ENCODE peak calls at places on chromosomes 3 and 15, in ten cellular contexts. G is coronary artery, L is GOT3, E is KG1, D is astrocyte of the hippocampus, R is retina, B is GM04504, I is mucosa of gallbladder, A is T-helper 1 cell, Y is T-helper 17 cell. S is an unnamed sample.

GRCh38 chr3:133192363-133192945 is 154.3 kb downstream of the TMEM108 start:
- DNase-seq in L (no peak), I (no peak), Y (no peak), B (no peak), E (no peak), D (peak), R (no peak), A (no peak), G (no peak), S (no peak)

GRCh38 chr15:57302640-57303257 is 73.6 kb upstream of the CGNL1 start:
- DNase-seq in I (no peak), B (no peak), D (no peak), E (no peak), A (no peak), Y (no peak), R (no peak), L (no peak), G (no peak), S (no peak)

GRCh38 chr3:183015185-183015584 is 34.8 kb upstream of the DCUN1D1 start:
- DNase-seq in R (no peak), E (no peak), L (no peak), D (no peak), I (no peak), A (no peak), B (no peak), Y (no peak), G (no peak), S (no peak)

GRCh38 chr3:10628902-10629700 is 123.7 kb upstream of the ATP2B2 start:
- DNase-seq in D (no peak), R (no peak), Y (no peak), A (no peak), G (no peak), B (no peak), E (no peak), L (no peak), I (no peak), S (no peak)

GRCh38 chr3:40978442-40978841 is 220.9 kb upstream of the CTNNB1 start:
- DNase-seq in D (no peak), Y (no peak), B (no peak), G (no peak), A (no peak), E (no peak), L (no peak), R (no peak), I (no peak), S (no peak)

GRCh38 chr3:52061116-52061910 is 4.9 kb upstream of the DUSP7 start:
- DNase-seq in B (no peak), L (no peak), G (no peak), Y (no peak), I (no peak), E (no peak), R (no peak), A (no peak), D (no peak), S (no peak)

GRCh38 chr3:50204804-50205718 is at the start of gene SLC38A3:
- DNase-seq in A (no peak), E (no peak), Y (no peak), L (no peak), D (peak), B (no peak), G (no peak), R (peak), I (no peak), S (no peak)

GRCh38 chr15:69085325-69086081 is 71.0 kb downstream of the NOX5 start:
- DNase-seq in Y (no peak), R (no peak), E (no peak), A (no peak), I (no peak), B (no peak), D (no peak), G (no peak), L (no peak), S (no peak)

GRCh38 chr3:104805042-104805441 is 561.7 kb upstream of the ALCAM start:
- DNase-seq in B (no peak), D (no peak), I (no peak), E (no peak), L (no peak), A (no peak), Y (no peak), G (no peak), R (no peak), S (no peak)

GRCh38 chr3:126896941-126897340 is 86.0 kb upstream of the PLXNA1 start:
- DNase-seq in I (no peak), R (no peak), B (no peak), E (no peak), L (no peak), D (no peak), G (no peak), A (no peak), Y (no peak), S (no peak)

S was measured in effector memory CD8-positive, alpha-beta T cell.